ENCODE peak calls at places on chromosomes 3 and 15, in nine cellular contexts. Q is SJSA1; N is CD4-positive, CD25-positive, alpha-beta regulatory T cell; C is foreskin fibroblast; B is lower lobe of right lung; Z is A549; U is heart right ventricle; H is adrenal gland; O is uterus. D is an unnamed sample.

GRCh38 chr3:194086251-194087075 is 49.5 kb upstream of the HES1 start:
- DNase-seq in O (no peak), H (no peak), Z (no peak), C (no peak), B (no peak), Q (no peak), U (no peak), N (no peak), D (no peak)

GRCh38 chr3:132772252-132772651 is 50.0 kb upstream of the NPHP3 start:
- DNase-seq in O (no peak), Q (no peak), H (no peak), B (no peak), Z (no peak), N (no peak), U (peak; percentile 12), C (no peak), D (no peak)

GRCh38 chr15:45635191-45635638 is 386 bp downstream of the SQOR start:
- DNase-seq in Q (no peak), C (peak; percentile 74), B (peak; percentile 83), U (peak; percentile 68), N (peak; percentile 55), H (peak; percentile 69), O (peak; percentile 58), Z (peak; percentile 59), D (no peak)

GRCh38 chr15:47334805-47335204 is 382.5 kb upstream of the SEMA6D start:
- DNase-seq in Q (no peak), B (no peak), Z (no peak), H (no peak), C (no peak), O (no peak), N (no peak), U (no peak), D (no peak)

GRCh38 chr15:98684995-98685525 is 36.7 kb downstream of the IGF1R start:
- DNase-seq in B (no peak), N (no peak), Q (no peak), O (no peak), H (no peak), U (no peak), C (peak; percentile 48), Z (no peak), D (no peak)

GRCh38 chr3:147379651-147380050 is 26.7 kb downstream of the ZIC4 start:
- DNase-seq in O (no peak), C (no peak), B (no peak), U (no peak), N (no peak), Z (no peak), H (no peak), Q (no peak), D (no peak)

GRCh38 chr3:23928525-23928924 is 11.6 kb downstream of the RPL15 start:
- DNase-seq in H (no peak), Z (peak; percentile 32), N (no peak), C (no peak), B (no peak), O (no peak), Q (no peak), U (no peak), D (no peak)

GRCh38 chr15:40003491-40003916 is 35.5 kb downstream of the SRP14 start:
- DNase-seq in H (no peak), O (no peak), C (no peak), Q (no peak), B (no peak), Z (no peak), U (no peak), N (no peak), D (no peak)

GRCh38 chr3:145692751-145693150 is 468.2 kb downstream of the PLOD2 start:
- DNase-seq in Z (no peak), U (no peak), H (no peak), O (no peak), Q (no peak), C (no peak), N (no peak), B (no peak), D (no peak)

GRCh38 chr15:47743385-47743784 is 26.1 kb downstream of the SEMA6D start:
- DNase-seq in B (no peak), C (no peak), Q (no peak), Z (no peak), U (no peak), O (no peak), H (no peak), N (no peak), D (no peak)

GRCh38 chr3:191139771-191140170 is 59.3 kb upstream of the OSTN start:
- DNase-seq in H (no peak), O (no peak), N (no peak), B (no peak), U (no peak), Z (no peak), C (peak; percentile 72), Q (no peak), D (peak; percentile 11)

GRCh38 chr3:134594236-134594825 is 56.5 kb downstream of the KY start:
- DNase-seq in N (no peak), U (no peak), Z (no peak), C (no peak), O (no peak), Q (no peak), B (no peak), H (no peak), D (no peak)

GRCh38 chr3:177333535-177334495 is 136.5 kb upstream of the TBL1XR1 start:
- DNase-seq in Q (no peak), Z (no peak), O (no peak), N (no peak), H (peak; percentile 44), C (no peak), B (peak; percentile 58), U (peak; percentile 31), D (no peak)

GRCh38 chr3:39260957-39261356 is 18.9 kb downstream of the CX3CR1 start:
- DNase-seq in Q (peak; percentile 78), C (peak; percentile 88), Z (peak; percentile 89), U (peak; percentile 83), O (peak; percentile 73), H (peak; percentile 72), B (peak; percentile 90), N (no peak), D (peak; percentile 88)

DNA sequence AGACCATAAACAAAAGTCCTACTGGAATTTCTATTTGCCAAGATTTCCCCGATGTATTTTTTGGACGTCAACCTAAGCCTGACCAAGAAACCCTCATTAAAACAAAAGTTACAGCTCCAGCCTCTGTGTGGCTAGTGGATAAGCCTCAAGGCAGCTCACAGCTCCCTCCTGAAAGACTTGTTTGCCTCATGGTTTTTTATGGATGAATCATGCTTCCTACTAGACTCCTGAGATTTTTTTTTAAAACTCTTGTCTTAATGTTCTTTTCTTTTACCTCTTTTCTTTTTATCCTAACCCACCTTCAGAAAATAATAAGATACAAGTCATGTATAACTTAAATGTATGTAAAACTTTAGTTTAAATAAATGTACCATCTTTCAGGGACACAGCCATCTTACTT is 52.4 kb downstream of the SUCNR1 start:
- DNase-seq in Q (peak; percentile 64), Z (peak; percentile 32), U (no peak), H (no peak), C (peak; percentile 83), B (no peak), N (no peak), O (no peak), D (peak; percentile 81)
- H3K4me3 ChIP-seq in Q (no peak overlapping the region), Z (no peak overlapping the region), U (no peak overlapping the region), H (no peak overlapping the region), C (no peak overlapping the region), B (no peak overlapping the region), N (no peak overlapping the region), O (no peak overlapping the region), D (no peak overlapping the region)

GRCh38 chr3:197002701-197003454 is 26.7 kb downstream of the MELTF start:
- DNase-seq in N (peak; percentile 74), B (peak; percentile 92), Q (peak; percentile 71), U (peak; percentile 62), H (peak; percentile 66), C (peak; percentile 88), O (peak; percentile 80), Z (peak; percentile 64), D (no peak)
- H3K4me3 ChIP-seq in N (no peak overlapping the region), B (peak overlapping the region; percentile 68), Q (peak overlapping the region; percentile 55), U (peak overlapping the region; percentile 69), H (no peak overlapping the region), C (peak overlapping the region; percentile 51), O (peak overlapping the region; percentile 33), Z (peak overlapping the region; percentile 54), D (peak overlapping the region; percentile 44)

GRCh38 chr15:73265536-73266153 is 103.1 kb downstream of the HCN4 start:
- DNase-seq in C (peak; percentile 53), O (peak; percentile 34), Z (peak; percentile 74), B (no peak), H (peak; percentile 49), U (no peak), N (peak; percentile 46), Q (peak; percentile 46), D (no peak)
- H3K4me3 ChIP-seq in C (no peak overlapping the region), O (no peak overlapping the region), Z (no peak overlapping the region), B (no peak overlapping the region), H (no peak overlapping the region), U (no peak overlapping the region), N (no peak overlapping the region), Q (no peak overlapping the region), D (no peak overlapping the region)

DNA sequence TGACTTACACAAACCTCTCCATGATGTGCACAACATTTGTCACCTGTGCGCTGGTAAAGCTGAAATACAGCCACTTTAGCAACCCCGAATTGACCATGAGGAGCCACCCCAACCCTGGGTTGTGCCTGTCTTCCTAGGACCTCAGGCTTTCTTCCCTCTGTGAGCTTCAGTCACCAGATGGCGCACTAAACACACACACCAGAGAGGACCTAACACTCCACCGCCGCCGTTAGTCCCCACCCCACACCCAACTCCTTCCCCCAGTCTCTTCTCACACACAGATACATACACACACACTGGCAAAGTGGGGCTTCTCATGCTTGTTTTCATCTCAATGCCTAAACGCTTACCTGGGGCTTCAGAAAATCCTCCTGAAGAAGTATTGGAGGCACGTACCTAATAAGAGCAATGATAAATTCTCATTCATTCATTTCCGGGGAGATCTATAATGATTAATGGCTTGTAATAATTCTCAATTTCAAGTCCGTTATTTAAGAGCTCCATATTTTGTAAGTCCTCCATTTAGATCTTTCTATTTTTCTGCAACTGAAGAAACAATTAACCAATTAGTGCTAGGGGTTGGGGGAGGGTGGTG is 2.1 kb upstream of the CCDC80 start:
- DNase-seq in H (peak; percentile 89), Z (peak; percentile 94), O (peak; percentile 87), B (peak; percentile 81), Q (peak; percentile 90), U (peak; percentile 87), N (peak; percentile 74), C (peak; percentile 96), D (peak; percentile 66)
- H3K4me3 ChIP-seq in H (no peak overlapping the region), Z (peak overlapping the region; percentile 20), O (no peak overlapping the region), B (no peak overlapping the region), Q (no peak overlapping the region), U (no peak overlapping the region), N (peak overlapping the region; percentile 65), C (peak overlapping the region; percentile 13), D (no peak overlapping the region)

DNA sequence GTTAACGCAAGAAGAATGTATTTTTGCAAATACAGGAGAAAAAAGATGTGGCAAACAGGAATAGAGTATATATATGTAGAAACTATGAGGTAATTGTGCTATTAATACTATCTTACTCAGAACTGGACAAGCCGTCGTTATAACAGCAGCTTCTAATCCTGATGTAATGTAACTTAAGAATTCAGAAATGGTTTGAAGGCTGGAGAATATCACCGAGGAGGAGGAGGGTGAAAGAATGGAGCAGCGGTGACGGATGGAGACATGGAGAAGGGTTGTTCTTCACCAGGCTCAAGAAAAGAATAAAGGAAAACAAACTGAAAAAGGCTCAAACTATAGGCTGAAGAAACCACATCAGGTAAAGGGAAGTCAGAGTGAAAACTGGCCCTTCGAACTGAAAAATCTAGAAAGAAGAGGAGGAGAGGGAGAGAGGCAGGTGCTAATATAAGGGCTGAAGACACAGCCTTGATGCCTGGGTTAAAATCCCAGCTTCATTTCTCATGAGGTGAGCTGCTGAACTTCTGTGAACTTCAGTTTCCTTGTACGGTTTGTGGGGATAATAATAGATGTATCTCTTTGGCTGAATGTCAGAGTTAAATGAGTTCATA is 44.0 kb downstream of the GOLIM4 start:
- DNase-seq in N (no peak), Z (no peak), C (peak; percentile 64), O (no peak), H (no peak), U (no peak), Q (no peak), B (no peak), D (peak; percentile 37)
- H3K4me3 ChIP-seq in N (no peak overlapping the region), Z (no peak overlapping the region), C (no peak overlapping the region), O (no peak overlapping the region), H (no peak overlapping the region), U (peak overlapping the region; percentile 44), Q (no peak overlapping the region), B (no peak overlapping the region), D (no peak overlapping the region)

D was measured in AG09309.